ENCODE peak calls at places on chromosomes 13 and 19, in seven cellular contexts. P is cardiac muscle cell; K is activated CD4-positive, alpha-beta memory T cell treated with anti-CD3 and anti-CD28 coated beads, Interleukin-2, amount 10 ng/mL, durations not matched to agents 7 days and 5 days; V is stimulated activated CD8-positive, alpha-beta memory T cell treated with anti-CD3 and anti-CD28 coated beads, Interleukin-4, amount 100 ng/mL, for 1 hour; B is HEK293T; W is psoas muscle; X is AG04450. H is an unnamed sample.

GRCh38 chr19:53885036-53885435 is 3.0 kb downstream of the PRKCG start:
- DNase-seq in P (no peak), K (no peak), V (no peak), B (no peak), W (no peak), X (no peak), H (no peak)

GRCh38 chr19:13865578-13866462 is 11.1 kb upstream of the NANOS3 start:
- DNase-seq in P (peak), K (no peak), V (no peak), B (no peak), W (no peak), X (no peak), H (no peak)

GRCh38 chr19:23817519-23817918 is 58.8 kb upstream of the ZNF681 start:
- DNase-seq in P (peak), K (peak), V (no peak), B (peak), W (no peak), X (no peak), H (no peak)

GRCh38 chr19:55341191-55342043 is 1.7 kb downstream of the KMT5C start:
- DNase-seq in P (peak), K (peak), V (no peak), B (peak), W (peak), X (no peak), H (peak)

GRCh38 chr19:43625918-43626579 is 6.6 kb upstream of the ZNF428 start:
- DNase-seq in P (peak), K (no peak), V (no peak), B (peak), W (no peak), X (no peak), H (no peak)

GRCh38 chr19:13195678-13196077 is 45.5 kb downstream of the IER2 start:
- DNase-seq in P (peak), K (peak), V (no peak), B (peak), W (no peak), X (no peak), H (peak)

GRCh38 chr13:51769455-51770127 is 34.4 kb downstream of the DHRS12 start:
- DNase-seq in P (no peak), K (no peak), V (no peak), B (no peak), W (peak), X (no peak), H (no peak)

GRCh38 chr19:55250262-55251036 is 8.4 kb downstream of the PPP6R1 start:
- DNase-seq in P (no peak), K (no peak), V (no peak), B (no peak), W (no peak), X (no peak), H (no peak)

GRCh38 chr13:21139374-21139773 is 37.0 kb downstream of the SKA3 start:
- DNase-seq in P (no peak), K (no peak), V (no peak), B (no peak), W (no peak), X (no peak), H (no peak)

GRCh38 chr19:54232552-54232934 is 9.7 kb upstream of the LILRB3 start:
- DNase-seq in P (no peak), K (no peak), V (no peak), B (no peak), W (no peak), X (no peak), H (no peak)

GRCh38 chr19:56942749-56943148 is 102.2 kb upstream of the PEG3 start:
- DNase-seq in P (peak), K (no peak), V (no peak), B (no peak), W (peak), X (no peak), H (no peak)

GRCh38 chr13:44211753-44212152 is 161.9 kb upstream of the SERP2 start:
- DNase-seq in P (peak), K (no peak), V (no peak), B (no peak), W (no peak), X (no peak), H (no peak)

GRCh38 chr13:20369886-20370361 is 137.8 kb upstream of the GJB6 start:
- DNase-seq in P (no peak), K (no peak), V (no peak), B (no peak), W (no peak), X (no peak), H (no peak)

GRCh38 chr13:44790289-44790688 is 199.0 kb downstream of the NUFIP1 start:
- DNase-seq in P (no peak), K (no peak), V (no peak), B (no peak), W (no peak), X (no peak), H (no peak)

GRCh38 chr19:35041548-35042055 is at the start of gene HPN:
- DNase-seq in P (peak), K (no peak), V (no peak), B (no peak), W (no peak), X (no peak), H (no peak)

GRCh38 chr13:51600703-51601102 is 16.4 kb downstream of the WDFY2 start:
- DNase-seq in P (no peak), K (no peak), V (no peak), B (no peak), W (no peak), X (no peak), H (no peak)

GRCh38 chr13:97313481-97313880 is 91.3 kb downstream of the MBNL2 start:
- DNase-seq in P (no peak), K (no peak), V (no peak), B (no peak), W (no peak), X (no peak), H (no peak)

GRCh38 chr13:75803982-75804381 is 167.9 kb downstream of the LMO7 start:
- DNase-seq in P (peak), K (no peak), V (no peak), B (no peak), W (no peak), X (no peak), H (no peak)

GRCh38 chr19:45468803-45469131 is 971 bp downstream of the FOSB start:
- DNase-seq in P (no peak), K (no peak), V (no peak), B (no peak), W (no peak), X (no peak), H (no peak)

GRCh38 chr13:113947321-113948033 is 26.4 kb downstream of the C13orf46 start:
- DNase-seq in P (no peak), K (no peak), V (no peak), B (no peak), W (peak), X (no peak), H (no peak)

GRCh38 chr13:109626386-109627171 is 159.8 kb downstream of the IRS2 start:
- DNase-seq in P (no peak), K (no peak), V (no peak), B (no peak), W (no peak), X (no peak), H (no peak)

GRCh38 chr13:98466634-98467236 is 110.2 kb downstream of the STK24 start:
- DNase-seq in P (peak), K (peak), V (no peak), B (peak), W (peak), X (no peak), H (peak)

GRCh38 chr19:48989701-48990291 is 3.3 kb downstream of the GYS1 start:
- DNase-seq in P (no peak), K (no peak), V (no peak), B (no peak), W (peak), X (no peak), H (no peak)

GRCh38 chr19:30085394-30085793 is 143.4 kb downstream of the URI1 start:
- DNase-seq in P (peak), K (no peak), V (no peak), B (peak), W (no peak), X (no peak), H (no peak)

GRCh38 chr19:13173129-13173737 is 23.0 kb downstream of the IER2 start:
- DNase-seq in P (no peak), K (no peak), V (no peak), B (no peak), W (no peak), X (no peak), H (no peak)

GRCh38 chr19:21422244-21422643 is 25.3 kb downstream of the ZNF493 start:
- DNase-seq in P (no peak), K (no peak), V (no peak), B (no peak), W (no peak), X (no peak), H (no peak)

GRCh38 chr13:113856716-113857065 is 7.2 kb downstream of the GAS6 start:
- DNase-seq in P (no peak), K (no peak), V (no peak), B (no peak), W (peak), X (no peak), H (no peak)

GRCh38 chr13:41060723-41061074 is 610 bp upstream of the WBP4 start:
- DNase-seq in P (peak), K (peak), V (peak), B (peak), W (peak), X (no peak), H (peak)